ENCODE peak calls at places on chromosomes 11 and 22, in four cellular contexts. Q, G, N and Z are unnamed samples.

GRCh38 chr11:114472661-114473060 is 33.4 kb downstream of the REXO2 start:
- DNase-seq in G (no peak), N (no peak), Q (no peak), Z (no peak)

GRCh38 chr22:42865536-42865935 is 8.5 kb upstream of the ARFGAP3 start:
- DNase-seq in N (no peak), G (no peak), Q (no peak), Z (no peak)

GRCh38 chr22:50576070-50576469 is 2.2 kb downstream of the CPT1B start:
- DNase-seq in N (peak; percentile 42), Q (no peak), G (no peak), Z (peak; percentile 63)

GRCh38 chr11:9076661-9077060 is 14.7 kb downstream of the SCUBE2 start:
- DNase-seq in Q (no peak), N (no peak), G (no peak), Z (no peak)

GRCh38 chr11:124807660-124808270 is 7.6 kb upstream of the MSANTD2 start:
- DNase-seq in G (no peak), N (no peak), Q (no peak), Z (no peak)

GRCh38 chr22:25824828-25825474 is 83.0 kb downstream of the MYO18B start:
- DNase-seq in G (no peak), N (no peak), Q (no peak), Z (no peak)

GRCh38 chr11:3121416-3121815 is 43.7 kb downstream of the OSBPL5 start:
- DNase-seq in Q (no peak), G (no peak), N (no peak), Z (no peak)

GRCh38 chr11:84130646-84131427 is 844.7 kb upstream of the CCDC90B start:
- DNase-seq in N (no peak), Q (no peak), G (no peak), Z (no peak)

GRCh38 chr11:638616-639323 is 1.7 kb downstream of the DRD4 start:
- DNase-seq in N (no peak), Q (no peak), G (no peak), Z (peak; percentile 42)

GRCh38 chr11:106400949-106401545 is 323.6 kb downstream of the AASDHPPT start:
- DNase-seq in N (no peak), G (no peak), Q (no peak), Z (peak; percentile 13)

GRCh38 chr11:96234866-96235441 is 108.0 kb downstream of the MAML2 start:
- DNase-seq in Q (no peak), N (peak; percentile 81), G (no peak), Z (no peak)

GRCh38 chr22:49754674-49755590 is 72.7 kb downstream of the BRD1 start:
- DNase-seq in N (no peak), G (no peak), Q (no peak), Z (no peak)

GRCh38 chr11:37504925-37505324 is 906.9 kb upstream of the RAG2 start:
- DNase-seq in G (no peak), Q (no peak), N (peak; percentile 80), Z (peak; percentile 61)

GRCh38 chr22:27460596-27461347 is 340.8 kb downstream of the MN1 start:
- DNase-seq in N (peak; percentile 54), G (peak; percentile 30), Q (no peak), Z (peak; percentile 56)

GRCh38 chr11:129331217-129331616 is 44.4 kb upstream of the BARX2 start:
- DNase-seq in N (no peak), Q (no peak), G (no peak), Z (peak; percentile 73)

GRCh38 chr22:35376728-35377472 is 4.0 kb upstream of the HMOX1 start:
- DNase-seq in G (peak; percentile 83), Q (no peak), N (peak; percentile 96), Z (peak; percentile 100)

GRCh38 chr11:62142043-62142375 is 18.2 kb downstream of the INCENP start:
- DNase-seq in N (no peak), G (no peak), Q (no peak), Z (no peak)

GRCh38 chr22:35045451-35045850 is 20.5 kb upstream of the ISX start:
- DNase-seq in Q (no peak), N (no peak), G (no peak), Z (no peak)

GRCh38 chr22:39958916-39959639 is 1.1 kb upstream of the TMA7B start:
- DNase-seq in G (no peak), Q (no peak), N (no peak), Z (no peak)